ENCODE peak calls at places on chromosomes 3 and 15, in five cellular contexts. P is tibial artery; M is CD8-positive, alpha-beta T cell; W is IMR-90; I is HepG2. Y is an unnamed sample. For H3K36me3 and H3K4me1, the result is how much of the 10 kb centered on the place peaks cover.

GRCh38 chr3:119497824-119498187 is 541 bp upstream of the TIMMDC1 start:
- DNase-seq in P (no peak), M (no peak), W (peak), I (peak), Y (no peak)

GRCh38 chr15:87527416-87527815 is 729.1 kb downstream of the NTRK3 start:
- DNase-seq in P (no peak), M (no peak), W (no peak), I (no peak), Y (no peak)

GRCh38 chr3:186839874-186840641 is 2.5 kb upstream of the ADIPOQ start:
- DNase-seq in P (peak), M (no peak), W (no peak), I (no peak), Y (peak)

GRCh38 chr15:72365844-72366243 is 10.0 kb downstream of the HEXA start:
- DNase-seq in P (no peak), M (no peak), W (no peak), I (no peak), Y (no peak)

GRCh38 chr3:45125550-45126026 is 20.6 kb downstream of the CDCP1 start:
- DNase-seq in P (no peak), M (no peak), W (no peak), I (no peak), Y (no peak)

GRCh38 chr3:15287565-15288330 is 44.6 kb downstream of the SH3BP5 start:
- DNase-seq in P (peak), M (no peak), W (peak), I (no peak), Y (peak)

GRCh38 chr15:99492716-99493115 is 73.1 kb upstream of the MEF2A start:
- DNase-seq in P (no peak), M (no peak), W (no peak), I (no peak), Y (no peak)

GRCh38 chr15:90060797-90061196 is 41.5 kb downstream of the IDH2 start:
- DNase-seq in P (no peak), M (no peak), W (no peak), I (no peak), Y (no peak)

GRCh38 chr3:157844770-157845522 is 261.3 kb downstream of the SHOX2 start:
- DNase-seq in P (no peak), M (no peak), W (no peak), I (no peak), Y (no peak)

GRCh38 chr3:95923496-95924210 is 890.7 kb upstream of the EPHA6 start:
- DNase-seq in P (peak), M (no peak), W (peak), I (no peak), Y (peak)

GRCh38 chr3:41224120-41224806 is 25.0 kb downstream of the CTNNB1 start:
- DNase-seq in P (no peak), M (no peak), W (peak), I (no peak), Y (no peak)

GRCh38 chr3:188230962-188231361 is 77.0 kb downstream of the LPP start:
- DNase-seq in P (no peak), M (no peak), W (peak), I (no peak), Y (no peak)

GRCh38 chr15:66701422-66702034 is 508 bp upstream of the SMAD6 start:
- DNase-seq in P (peak), M (peak), W (no peak), I (peak), Y (no peak)

GRCh38 chr15:42721016-42721415 is 15.9 kb downstream of the CDAN1 start:
- DNase-seq in P (peak), M (no peak), W (no peak), I (no peak), Y (no peak)

GRCh38 chr3:157948605-157949383 is 157.4 kb downstream of the SHOX2 start:
- DNase-seq in P (no peak), M (no peak), W (no peak), I (no peak), Y (no peak)

GRCh38 chr15:74789171-74789627 is 7.3 kb downstream of the CSK start:
- DNase-seq in P (no peak), M (no peak), W (no peak), I (no peak), Y (no peak)

GRCh38 chr3:56197991-56198390 is 270.3 kb downstream of the ERC2 start:
- DNase-seq in P (no peak), M (no peak), W (no peak), I (no peak), Y (no peak)

GRCh38 chr3:56197259-56197965 is 270.9 kb downstream of the ERC2 start:
- DNase-seq in P (no peak), M (no peak), W (no peak), I (no peak), Y (no peak)

GRCh38 chr3:56200251-56200650 is 268.0 kb downstream of the ERC2 start:
- DNase-seq in P (no peak), M (no peak), W (no peak), I (no peak), Y (no peak)

GRCh38 chr3:56193531-56193930 is 274.7 kb downstream of the ERC2 start:
- DNase-seq in P (no peak), M (no peak), W (no peak), I (no peak), Y (no peak)

DNA sequence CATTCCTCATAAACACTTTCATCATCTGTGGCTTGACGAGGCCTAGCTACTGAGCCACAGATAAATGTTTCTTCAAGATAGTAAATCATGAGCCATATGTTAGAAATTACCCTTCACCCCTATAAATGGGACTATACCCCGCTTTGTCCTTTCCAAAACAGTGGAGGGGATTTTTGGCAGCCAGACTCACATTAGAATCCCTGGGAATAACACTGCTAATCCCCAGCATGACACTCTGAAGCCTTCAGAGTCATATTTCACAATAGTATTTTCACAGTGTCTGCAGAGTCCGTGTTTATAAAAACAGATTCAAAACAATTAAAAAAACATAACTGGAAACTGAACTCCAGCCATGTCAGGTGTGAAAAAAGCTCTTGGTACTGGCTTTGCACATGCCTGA is 271.6 kb downstream of the ERC2 start:
- DNase-seq in P (no peak), M (no peak), W (no peak), I (no peak), Y (no peak)
- TF ChIP-seq CTCF in P (no peak), M (no peak), W (no peak), I (no peak), Y (no peak)

DNA sequence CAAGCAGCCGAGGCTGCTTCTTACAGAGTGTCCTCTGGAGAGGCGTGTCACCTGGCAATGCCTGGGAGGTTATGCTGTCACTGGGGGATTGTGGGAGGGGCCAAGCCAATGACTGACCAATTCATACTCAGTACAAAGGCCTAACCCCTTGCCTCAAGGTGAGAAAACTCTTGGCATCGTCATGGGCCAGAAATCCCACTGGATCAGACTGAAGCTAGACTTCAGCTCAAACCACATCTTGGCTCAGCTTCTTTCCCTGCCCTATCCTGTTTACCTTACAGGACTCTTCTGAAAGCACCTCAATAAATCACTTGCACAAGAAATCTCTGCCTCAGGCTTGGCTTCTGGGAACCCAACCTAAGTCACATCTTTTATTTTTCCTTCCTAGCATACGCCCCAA is 9.5 kb downstream of the ANAPC13 start:
- DNase-seq in P (no peak), M (no peak), W (peak), I (no peak), Y (no peak)
- H3K36me3 ChIP-seq in P (under half), M (under half), W (under half), I (under half), Y (under half)

DNA sequence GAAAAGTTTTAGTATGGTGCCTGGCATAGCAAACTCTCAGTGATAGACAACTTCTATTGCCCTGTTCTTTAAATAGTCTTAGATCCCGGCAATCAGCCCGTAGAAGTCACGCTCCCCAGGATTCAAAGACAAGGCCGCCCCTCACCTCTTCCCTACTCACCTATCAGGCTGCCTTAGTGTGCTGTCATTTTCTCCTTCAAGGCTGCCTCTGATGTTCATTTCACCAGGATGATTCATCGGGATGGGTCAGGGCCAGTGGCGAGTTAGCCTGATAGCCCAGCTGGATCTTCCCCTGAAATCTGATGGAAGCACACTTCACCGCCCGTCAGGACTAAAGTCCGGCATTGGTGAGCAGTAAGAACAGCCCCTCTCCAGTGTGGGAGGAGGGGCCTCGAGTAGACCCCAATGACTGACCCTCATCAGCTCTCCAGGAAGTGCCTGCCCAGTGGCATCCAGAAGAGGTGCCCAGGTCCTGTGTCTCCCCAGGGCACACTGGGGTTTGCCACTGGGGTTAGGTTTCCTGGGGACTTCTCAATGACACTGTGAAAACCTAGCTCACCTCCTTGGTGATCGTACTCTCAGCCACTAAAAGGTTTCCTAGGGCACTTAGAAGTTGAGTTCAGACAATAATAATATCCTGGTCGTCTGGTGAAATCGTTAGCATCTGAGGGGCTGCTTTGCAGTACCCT is 37.5 kb downstream of the TPM1 start:
- DNase-seq in P (no peak), M (no peak), W (peak), I (peak), Y (no peak)
- H3K4me1 ChIP-seq in P (under half), M (under half), W (under half), I (half or more), Y (under half)

DNA sequence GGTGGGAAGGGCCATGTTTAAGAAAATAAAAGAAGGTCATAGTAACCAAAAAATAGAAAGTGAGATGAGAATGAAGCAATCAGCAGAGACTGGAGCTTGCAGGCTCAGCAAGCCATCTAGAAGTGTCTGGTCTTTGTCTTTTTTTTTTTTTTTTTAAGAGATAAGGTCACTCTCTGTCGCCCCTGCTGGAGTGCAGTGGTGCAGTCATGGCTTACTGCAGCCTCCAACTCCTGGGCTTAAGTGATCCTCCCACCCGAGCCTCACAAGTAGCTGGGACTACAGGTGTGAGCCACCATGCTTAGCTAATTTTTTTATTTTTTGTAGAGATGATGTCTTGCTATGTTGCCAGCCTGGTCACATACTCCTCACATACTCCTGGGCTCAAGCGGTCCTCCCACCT is 36.2 kb downstream of the GXYLT2 start:
- DNase-seq in P (no peak), M (no peak), W (no peak), I (no peak), Y (no peak)
- TF ChIP-seq CTCF in P (no peak), M (no peak), W (no peak), I (no peak), Y (no peak)

DNA sequence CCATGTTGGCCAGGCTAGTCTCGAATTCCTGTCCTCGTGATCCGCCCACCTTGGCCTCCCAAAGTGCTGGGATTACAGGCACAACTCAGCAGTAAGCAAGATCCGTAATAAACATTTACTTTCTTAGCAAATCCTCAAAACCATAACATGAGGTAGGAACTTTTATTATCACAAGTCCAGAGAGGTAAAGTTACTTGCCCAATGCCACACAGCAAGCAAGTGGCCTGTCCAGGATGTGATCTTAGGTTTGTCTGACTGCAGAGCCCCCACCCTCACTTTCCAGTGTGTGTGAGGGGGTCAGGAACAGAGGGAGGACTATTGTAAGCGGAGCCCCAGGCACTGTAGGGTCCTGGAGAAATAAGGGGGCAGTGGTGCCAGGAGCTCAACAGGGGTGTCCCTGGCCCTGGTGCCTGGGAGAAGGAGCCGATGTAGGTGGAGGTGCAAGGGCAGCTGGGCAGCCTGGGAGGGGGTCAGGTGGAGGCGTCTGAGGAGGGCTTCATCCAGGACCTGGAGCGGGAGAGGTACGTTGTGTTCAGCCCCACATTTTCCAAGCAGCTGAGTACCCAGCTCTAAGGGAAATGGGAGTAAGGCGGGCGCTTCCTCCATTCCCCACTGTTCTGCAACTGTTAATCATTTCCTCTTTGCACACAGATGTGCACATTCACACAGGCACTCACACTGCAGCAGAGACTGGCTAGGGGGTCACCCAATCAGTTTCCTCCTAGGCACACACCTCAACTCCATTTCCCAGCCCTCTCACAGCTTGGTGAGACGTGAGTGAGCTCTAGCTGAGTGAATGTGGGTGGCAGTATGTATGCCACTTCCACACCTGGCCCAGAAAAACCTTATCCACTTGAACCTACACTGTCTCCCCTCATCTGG is 5.9 kb downstream of the RPUSD3 start:
- DNase-seq in P (no peak), M (no peak), W (no peak), I (no peak), Y (no peak)
- H3K36me3 ChIP-seq in P (half or more), M (under half), W (half or more), I (under half), Y (under half)

DNA sequence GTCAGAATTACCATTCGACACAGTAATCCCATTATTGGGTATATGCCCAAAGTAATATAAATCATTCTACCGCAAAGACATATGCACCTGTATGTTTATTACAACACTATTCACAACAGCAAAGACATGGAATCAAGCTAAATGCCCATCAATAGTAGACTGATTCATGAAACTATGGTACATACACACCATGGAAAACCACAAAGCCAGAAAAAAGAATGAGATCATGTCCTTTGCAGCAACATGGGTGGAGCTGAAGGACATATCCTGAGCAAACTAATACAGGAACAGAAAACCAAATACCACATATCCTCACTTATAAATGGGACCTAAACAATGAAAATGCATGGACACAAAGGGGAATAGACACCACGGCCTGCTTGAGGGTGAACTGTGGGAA is 11.1 kb upstream of the MCF2L2 start:
- DNase-seq in P (no peak), M (no peak), W (no peak), I (no peak), Y (no peak)
- H3K4me1 ChIP-seq in P (under half), M (under half), W (under half), I (under half), Y (under half)